ENCODE peak calls at places on chromosomes 4 and X, in ten cellular contexts. One of them, this sample, is unnamed.

GRCh38 chr4:85720736-85721135 is 245.8 kb downstream of the ARHGAP24 start:
- DNase-seq in MCF 10A: peak
- DNase-seq in HTR-8/SVneo: peak
- DNase-seq in fibroblast of the aortic adventitia: peak
- DNase-seq in Kasumi-1: no peak
- DNase-seq in activated T-helper 9 cell treated with anti-CD3 and anti-CD28 coated beads, Interleukin-2, amount 50 U/mL, for 16 hours: no peak
- DNase-seq in effector memory CD4-positive, alpha-beta T cell: no peak
- DNase-seq in germinal center: no peak
- DNase-seq in mammary epithelial cell: peak
- DNase-seq in psoas muscle: no peak
- DNase-seq in this sample: no peak

GRCh38 chrX:132819885-132820284 is 138.5 kb downstream of the HS6ST2 start:
- DNase-seq in MCF 10A: no peak
- DNase-seq in HTR-8/SVneo: no peak
- DNase-seq in fibroblast of the aortic adventitia: no peak
- DNase-seq in Kasumi-1: no peak
- DNase-seq in activated T-helper 9 cell treated with anti-CD3 and anti-CD28 coated beads, Interleukin-2, amount 50 U/mL, for 16 hours: no peak
- DNase-seq in effector memory CD4-positive, alpha-beta T cell: no peak
- DNase-seq in germinal center: no peak
- DNase-seq in mammary epithelial cell: no peak
- DNase-seq in psoas muscle: no peak
- DNase-seq in this sample: no peak

GRCh38 chr4:141463678-141464077 is 172.7 kb upstream of the IL15 start:
- DNase-seq in MCF 10A: peak
- DNase-seq in HTR-8/SVneo: no peak
- DNase-seq in fibroblast of the aortic adventitia: no peak
- DNase-seq in Kasumi-1: no peak
- DNase-seq in activated T-helper 9 cell treated with anti-CD3 and anti-CD28 coated beads, Interleukin-2, amount 50 U/mL, for 16 hours: no peak
- DNase-seq in effector memory CD4-positive, alpha-beta T cell: no peak
- DNase-seq in germinal center: no peak
- DNase-seq in mammary epithelial cell: peak
- DNase-seq in psoas muscle: no peak
- DNase-seq in this sample: no peak

GRCh38 chr4:23921993-23922392 is 32.1 kb upstream of the PPARGC1A start:
- DNase-seq in MCF 10A: no peak
- DNase-seq in HTR-8/SVneo: no peak
- DNase-seq in fibroblast of the aortic adventitia: no peak
- DNase-seq in Kasumi-1: no peak
- DNase-seq in activated T-helper 9 cell treated with anti-CD3 and anti-CD28 coated beads, Interleukin-2, amount 50 U/mL, for 16 hours: no peak
- DNase-seq in effector memory CD4-positive, alpha-beta T cell: no peak
- DNase-seq in germinal center: no peak
- DNase-seq in mammary epithelial cell: no peak
- DNase-seq in psoas muscle: no peak
- DNase-seq in this sample: no peak

GRCh38 chr4:174119051-174119450 is 164.4 kb downstream of the FBXO8 start:
- DNase-seq in MCF 10A: peak
- DNase-seq in HTR-8/SVneo: no peak
- DNase-seq in fibroblast of the aortic adventitia: peak
- DNase-seq in Kasumi-1: peak
- DNase-seq in activated T-helper 9 cell treated with anti-CD3 and anti-CD28 coated beads, Interleukin-2, amount 50 U/mL, for 16 hours: no peak
- DNase-seq in effector memory CD4-positive, alpha-beta T cell: no peak
- DNase-seq in germinal center: no peak
- DNase-seq in mammary epithelial cell: peak
- DNase-seq in psoas muscle: no peak
- DNase-seq in this sample: no peak

GRCh38 chr4:113979157-113979972 is at the start of gene ARSJ:
- DNase-seq in MCF 10A: peak
- DNase-seq in HTR-8/SVneo: peak
- DNase-seq in fibroblast of the aortic adventitia: peak
- DNase-seq in Kasumi-1: no peak
- DNase-seq in activated T-helper 9 cell treated with anti-CD3 and anti-CD28 coated beads, Interleukin-2, amount 50 U/mL, for 16 hours: no peak
- DNase-seq in effector memory CD4-positive, alpha-beta T cell: no peak
- DNase-seq in germinal center: no peak
- DNase-seq in mammary epithelial cell: peak
- DNase-seq in psoas muscle: peak
- DNase-seq in this sample: no peak

GRCh38 chr4:139889194-139889762 is 223.7 kb downstream of the MGST2 start:
- DNase-seq in MCF 10A: peak
- DNase-seq in HTR-8/SVneo: no peak
- DNase-seq in fibroblast of the aortic adventitia: no peak
- DNase-seq in Kasumi-1: no peak
- DNase-seq in activated T-helper 9 cell treated with anti-CD3 and anti-CD28 coated beads, Interleukin-2, amount 50 U/mL, for 16 hours: no peak
- DNase-seq in effector memory CD4-positive, alpha-beta T cell: no peak
- DNase-seq in germinal center: no peak
- DNase-seq in mammary epithelial cell: peak
- DNase-seq in psoas muscle: no peak
- DNase-seq in this sample: no peak

GRCh38 chr4:59987289-59987688 is 1212.8 kb upstream of the ADGRL3 start:
- DNase-seq in MCF 10A: peak
- DNase-seq in HTR-8/SVneo: no peak
- DNase-seq in fibroblast of the aortic adventitia: no peak
- DNase-seq in Kasumi-1: peak
- DNase-seq in activated T-helper 9 cell treated with anti-CD3 and anti-CD28 coated beads, Interleukin-2, amount 50 U/mL, for 16 hours: no peak
- DNase-seq in effector memory CD4-positive, alpha-beta T cell: no peak
- DNase-seq in germinal center: no peak
- DNase-seq in mammary epithelial cell: no peak
- DNase-seq in psoas muscle: no peak
- DNase-seq in this sample: no peak